ENCODE peak calls at places on chromosomes 3 and 15, in eight cellular contexts. J is heart left ventricle, K is IMR-90, G is uterus, W is right lobe of liver, S is prostate gland, Z is H1, A is sigmoid colon. Q is an unnamed sample.

GRCh38 chr15:84947947-84948830 is 33.5 kb upstream of the PDE8A start:
- DNase-seq in Z (no peak), J (peak), A (peak), K (peak), G (peak), S (no peak), W (no peak), Q (no peak)

GRCh38 chr3:188021041-188021440 is 132.9 kb upstream of the LPP start:
- DNase-seq in K (peak), Z (no peak), W (no peak), A (no peak), S (no peak), G (no peak), J (no peak), Q (no peak)

GRCh38 chr3:122858373-122858772 is 63.5 kb downstream of the SLC49A4 start:
- DNase-seq in W (no peak), A (no peak), Z (no peak), S (no peak), K (peak), G (no peak), J (no peak), Q (no peak)

GRCh38 chr3:62184559-62184958 is 188.8 kb downstream of the FEZF2 start:
- DNase-seq in K (no peak), Z (no peak), W (peak), A (no peak), J (peak), G (no peak), S (peak), Q (no peak)

GRCh38 chr15:27845535-27846369 is 253.4 kb downstream of the OCA2 start:
- DNase-seq in W (no peak), A (no peak), S (no peak), J (no peak), Z (no peak), K (no peak), G (no peak), Q (no peak)

GRCh38 chr3:61701019-61701418 is 139.6 kb downstream of the PTPRG start:
- DNase-seq in G (no peak), W (no peak), S (no peak), K (no peak), A (no peak), Z (no peak), J (no peak), Q (no peak)

GRCh38 chr3:156161172-156161571 is 40.8 kb downstream of the KCNAB1 start:
- DNase-seq in Z (no peak), W (no peak), J (no peak), S (no peak), A (no peak), K (peak), G (no peak), Q (no peak)

GRCh38 chr3:192727032-192727847 is at the start of gene FGF12:
- DNase-seq in G (peak), S (peak), J (peak), W (peak), Z (peak), A (peak), K (peak), Q (peak)

GRCh38 chr15:31262901-31263671 is 63.5 kb upstream of the KLF13 start:
- DNase-seq in W (peak), S (no peak), J (peak), K (peak), A (peak), Z (no peak), G (no peak), Q (peak)

GRCh38 chr3:135736740-135737139 is 228.8 kb upstream of the PPP2R3A start:
- DNase-seq in A (no peak), J (no peak), K (peak), W (no peak), Z (peak), G (no peak), S (peak), Q (no peak)

GRCh38 chr15:81516461-81516860 is 142.4 kb upstream of the TMC3 start:
- DNase-seq in Z (no peak), W (no peak), A (no peak), K (peak), J (no peak), S (no peak), G (no peak), Q (no peak)

GRCh38 chr15:52143862-52144261 is 31.3 kb upstream of the BCL2L10 start:
- DNase-seq in K (peak), J (no peak), W (no peak), Z (no peak), A (no peak), G (no peak), S (no peak), Q (no peak)

GRCh38 chr3:4343258-4343657 is 40.1 kb downstream of the SETMAR start:
- DNase-seq in Z (no peak), A (no peak), W (no peak), G (no peak), S (no peak), K (peak), J (no peak), Q (no peak)

GRCh38 chr3:119230071-119230470 is 10.6 kb downstream of the B4GALT4 start:
- DNase-seq in Z (no peak), A (no peak), J (no peak), S (no peak), K (no peak), G (no peak), W (no peak), Q (no peak)

GRCh38 chr15:68374346-68374745 is 57.6 kb downstream of the ITGA11 start:
- DNase-seq in J (no peak), Z (no peak), S (no peak), K (no peak), A (peak), W (peak), G (peak), Q (peak)

GRCh38 chr15:81235781-81236507 is 39.3 kb downstream of the IL16 start:
- DNase-seq in J (peak), G (peak), Z (no peak), S (no peak), A (no peak), W (no peak), K (peak), Q (no peak)

GRCh38 chr15:34606545-34606944 is 23.1 kb upstream of the GOLGA8B start:
- DNase-seq in W (no peak), S (no peak), A (no peak), Z (no peak), K (peak), G (no peak), J (no peak), Q (no peak)

GRCh38 chr15:66253643-66254363 is at the start of gene MEGF11:
- DNase-seq in A (no peak), J (no peak), G (peak), W (no peak), S (no peak), Z (no peak), K (peak), Q (no peak)

GRCh38 chr3:27722957-27723802 is 1.1 kb upstream of the EOMES start:
- DNase-seq in W (no peak), G (no peak), K (no peak), A (no peak), J (no peak), S (no peak), Z (no peak), Q (no peak)

GRCh38 chr3:194129581-194130133 is 6.3 kb upstream of the HES1 start:
- DNase-seq in W (peak), J (no peak), A (peak), G (peak), Z (no peak), S (no peak), K (no peak), Q (no peak)

GRCh38 chr3:195907730-195908438 is 467 bp downstream of the TNK2 start:
- DNase-seq in S (peak), W (peak), G (no peak), A (peak), J (peak), Z (no peak), K (no peak), Q (peak)

GRCh38 chr3:140092883-140093536 is 158.0 kb downstream of the CLSTN2 start:
- DNase-seq in G (no peak), W (no peak), S (no peak), J (no peak), A (no peak), Z (no peak), K (no peak), Q (no peak)

GRCh38 chr3:170476291-170476690 is 57.6 kb downstream of the CLDN11 start:
- DNase-seq in K (peak), G (no peak), Z (no peak), A (no peak), W (no peak), J (no peak), S (no peak), Q (no peak)

GRCh38 chr3:134211797-134212196 is 38.9 kb downstream of the RYK start:
- DNase-seq in A (no peak), G (no peak), Z (no peak), K (peak), W (no peak), S (no peak), J (peak), Q (peak)

GRCh38 chr15:93495799-93496637 is 407.0 kb upstream of the RGMA start:
- DNase-seq in G (no peak), S (no peak), J (no peak), K (no peak), A (no peak), W (no peak), Z (no peak), Q (no peak)

GRCh38 chr15:43775411-43775965 is 1.3 kb downstream of the ELL3 start:
- DNase-seq in Z (peak), K (peak), W (peak), S (peak), G (peak), J (no peak), A (no peak), Q (peak)

GRCh38 chr15:57217716-57218598 is 158.3 kb upstream of the CGNL1 start:
- DNase-seq in G (no peak), J (no peak), K (no peak), S (no peak), W (no peak), Z (no peak), A (no peak), Q (no peak)

GRCh38 chr3:133268772-133269171 is 131.1 kb upstream of the BFSP2 start:
- DNase-seq in Z (no peak), S (no peak), G (no peak), W (no peak), J (no peak), A (no peak), K (no peak), Q (no peak)

GRCh38 chr15:42107483-42107882 is 13.1 kb upstream of the PLA2G4D start:
- DNase-seq in G (no peak), K (no peak), W (no peak), A (no peak), J (no peak), Z (no peak), S (peak), Q (peak)

GRCh38 chr3:94269763-94270162 is 206.9 kb downstream of the NSUN3 start:
- DNase-seq in K (no peak), Z (no peak), A (no peak), G (no peak), S (no peak), J (no peak), W (no peak), Q (no peak)

GRCh38 chr3:45677045-45677436 is 12.2 kb upstream of the SACM1L start:
- DNase-seq in S (peak), W (peak), J (no peak), K (peak), G (peak), Z (no peak), A (peak), Q (no peak)

GRCh38 chr15:28021281-28022039 is 77.7 kb downstream of the OCA2 start:
- DNase-seq in Z (peak), A (no peak), W (peak), S (peak), G (no peak), J (peak), K (peak), Q (no peak)

GRCh38 chr3:183513046-183513706 is 42.3 kb downstream of the KLHL6 start:
- DNase-seq in S (no peak), J (no peak), G (no peak), A (no peak), Z (no peak), W (peak), K (no peak), Q (no peak)

GRCh38 chr3:168828943-168829342 is 733.2 kb upstream of the GOLIM4 start:
- DNase-seq in Z (no peak), K (no peak), S (no peak), J (no peak), A (no peak), G (no peak), W (no peak), Q (no peak)

GRCh38 chr3:56135941-56136340 is 332.3 kb downstream of the ERC2 start:
- DNase-seq in K (no peak), G (no peak), S (no peak), J (no peak), A (no peak), W (no peak), Z (no peak), Q (no peak)

GRCh38 chr15:84634228-84634837 is 19.8 kb downstream of the WDR73 start:
- DNase-seq in A (no peak), Z (no peak), G (no peak), J (no peak), W (no peak), K (no peak), S (no peak), Q (no peak)

GRCh38 chr3:161560006-161560637 is 63.5 kb downstream of the OTOL1 start:
- DNase-seq in S (no peak), Z (peak), G (peak), J (peak), A (peak), W (peak), K (peak), Q (peak)

GRCh38 chr3:132660745-132661067 is 577 bp downstream of the UBA5 start:
- DNase-seq in W (no peak), G (no peak), K (peak), A (no peak), S (no peak), J (no peak), Z (no peak), Q (no peak)

GRCh38 chr3:8485141-8485840 is 16.3 kb upstream of the LMCD1 start:
- DNase-seq in W (no peak), J (no peak), K (no peak), Z (no peak), A (no peak), S (no peak), G (no peak), Q (no peak)

GRCh38 chr15:39266882-39267281 is 314.0 kb upstream of the THBS1 start:
- DNase-seq in S (no peak), J (no peak), A (no peak), Z (no peak), W (no peak), G (no peak), K (no peak), Q (no peak)

GRCh38 chr3:108475220-108475782 is 35.1 kb downstream of the MYH15 start:
- DNase-seq in K (no peak), W (no peak), G (no peak), Z (no peak), J (no peak), S (no peak), A (no peak), Q (no peak)

GRCh38 chr3:108473711-108474110 is 36.7 kb downstream of the MYH15 start:
- DNase-seq in G (no peak), J (no peak), K (no peak), Z (no peak), W (no peak), S (no peak), A (no peak), Q (no peak)

GRCh38 chr3:108474581-108474980 is 35.8 kb downstream of the MYH15 start:
- DNase-seq in W (no peak), G (no peak), K (peak), J (no peak), Z (no peak), A (no peak), S (no peak), Q (no peak)

GRCh38 chr3:108479212-108479611 is 31.2 kb downstream of the MYH15 start:
- DNase-seq in W (no peak), J (no peak), A (no peak), S (no peak), G (no peak), Z (no peak), K (no peak), Q (peak)

GRCh38 chr3:108477511-108478147 is 32.8 kb downstream of the MYH15 start:
- DNase-seq in J (peak), Z (no peak), S (peak), A (no peak), K (peak), W (peak), G (peak), Q (peak)
- TF ChIP-seq CTCF in J (peak), Z (peak), S (peak), A (peak), K (peak), W (peak), G (peak), Q (peak)

GRCh38 chr3:158668506-158668905 is 3.9 kb downstream of the LXN start:
- DNase-seq in W (no peak), G (no peak), S (peak), A (no peak), Z (no peak), K (peak), J (no peak), Q (no peak)
- TF ChIP-seq POLR2A in W (no peak), G (no peak), S (no peak), A (no peak), Z (no peak), K (no peak), J (no peak), Q (no peak)

DNA sequence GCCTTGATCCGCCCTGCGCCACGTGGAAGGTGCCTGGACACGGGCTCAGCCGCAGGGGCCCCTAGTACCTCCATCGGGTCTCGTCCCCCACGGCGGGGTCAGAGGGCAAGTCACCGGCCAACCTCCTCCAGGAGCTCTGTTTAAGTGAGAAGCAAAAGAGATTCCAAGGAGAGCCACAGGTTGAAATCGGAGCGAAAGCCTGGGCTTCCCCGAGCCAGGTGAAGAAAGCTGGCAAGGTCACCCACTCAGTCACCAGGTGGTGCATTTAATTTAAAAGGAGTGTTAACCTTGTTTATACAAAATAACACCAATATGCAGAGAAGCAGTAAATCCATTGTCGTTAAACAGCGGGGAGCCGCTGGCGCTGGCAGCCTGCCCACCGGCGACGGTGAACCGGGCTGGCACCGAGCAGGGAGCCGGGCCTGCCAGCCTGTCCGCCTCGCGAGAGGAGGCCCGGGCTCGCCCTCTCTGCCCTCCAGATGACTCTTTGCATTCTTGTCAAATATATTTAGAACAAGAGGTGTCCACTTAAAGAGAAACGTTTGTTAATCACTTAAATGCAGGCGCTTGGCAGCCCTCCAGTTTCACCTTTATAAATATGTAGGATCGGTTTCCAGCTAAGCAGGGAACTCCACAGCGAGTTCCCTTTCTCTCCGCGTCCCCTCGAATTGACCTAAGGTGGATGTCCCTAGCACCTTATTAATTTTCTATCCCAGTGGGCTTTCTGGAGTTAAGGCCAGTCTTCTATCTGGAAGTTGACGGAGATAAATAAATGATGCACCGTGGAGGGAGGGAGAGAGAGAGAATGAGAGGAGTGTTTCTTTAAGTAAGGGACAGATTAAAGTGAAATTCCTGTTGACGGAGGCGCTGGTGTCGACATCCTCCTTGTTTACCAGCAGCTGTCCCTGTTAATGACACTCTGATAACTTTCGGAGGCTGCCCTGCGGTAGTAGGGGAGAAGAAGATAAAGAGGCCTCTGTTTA is 277.2 kb upstream of the NR2F2 start:
- DNase-seq in J (peak), S (peak), A (peak), W (peak), K (no peak), G (peak), Z (no peak), Q (peak)
- H3K4me3 ChIP-seq in J (peak), S (peak), A (peak), W (peak), K (no peak), G (peak), Z (peak), Q (peak)

GRCh38 chr15:29411299-29411698 is 141.7 kb upstream of the NSMCE3 start:
- DNase-seq in G (no peak), A (no peak), Z (no peak), S (no peak), J (no peak), W (no peak), K (no peak), Q (no peak)

GRCh38 chr15:29410342-29410741 is 140.7 kb upstream of the NSMCE3 start:
- DNase-seq in Z (no peak), W (no peak), J (no peak), K (peak), G (no peak), S (no peak), A (no peak), Q (no peak)

GRCh38 chr15:29405564-29405963 is 135.9 kb upstream of the NSMCE3 start:
- DNase-seq in K (no peak), S (no peak), W (no peak), J (no peak), G (no peak), A (no peak), Z (no peak), Q (no peak)

GRCh38 chr15:29409890-29410289 is 140.3 kb upstream of the NSMCE3 start:
- DNase-seq in G (no peak), K (no peak), Z (no peak), W (no peak), S (no peak), J (no peak), A (no peak), Q (no peak)
- TF ChIP-seq CTCF in G (no peak), K (no peak), Z (no peak), W (no peak), S (no peak), J (no peak), A (no peak), Q (no peak)

GRCh38 chr15:58331903-58332675 is 99.7 kb upstream of the LIPC start:
- DNase-seq in G (peak), Z (peak), W (peak), K (peak), J (peak), A (peak), S (peak), Q (peak)
- TF ChIP-seq POLR2A in G (no peak), Z (no peak), W (peak), K (no peak), J (no peak), A (no peak), S (peak), Q (no peak)

GRCh38 chr15:26632500-26632899 is 140.4 kb downstream of the GABRB3 start:
- DNase-seq in J (no peak), K (no peak), G (no peak), S (no peak), Z (no peak), A (no peak), W (no peak), Q (peak)

GRCh38 chr15:26628071-26628470 is 144.8 kb downstream of the GABRB3 start:
- DNase-seq in W (no peak), S (peak), A (no peak), K (no peak), G (no peak), J (no peak), Z (no peak), Q (no peak)

GRCh38 chr15:26630857-26631256 is 142.0 kb downstream of the GABRB3 start:
- DNase-seq in K (no peak), W (no peak), J (no peak), Z (no peak), A (no peak), S (no peak), G (no peak), Q (no peak)

GRCh38 chr15:26631894-26632293 is 141.0 kb downstream of the GABRB3 start:
- DNase-seq in A (no peak), G (no peak), W (no peak), S (no peak), Z (no peak), J (no peak), K (no peak), Q (no peak)

DNA sequence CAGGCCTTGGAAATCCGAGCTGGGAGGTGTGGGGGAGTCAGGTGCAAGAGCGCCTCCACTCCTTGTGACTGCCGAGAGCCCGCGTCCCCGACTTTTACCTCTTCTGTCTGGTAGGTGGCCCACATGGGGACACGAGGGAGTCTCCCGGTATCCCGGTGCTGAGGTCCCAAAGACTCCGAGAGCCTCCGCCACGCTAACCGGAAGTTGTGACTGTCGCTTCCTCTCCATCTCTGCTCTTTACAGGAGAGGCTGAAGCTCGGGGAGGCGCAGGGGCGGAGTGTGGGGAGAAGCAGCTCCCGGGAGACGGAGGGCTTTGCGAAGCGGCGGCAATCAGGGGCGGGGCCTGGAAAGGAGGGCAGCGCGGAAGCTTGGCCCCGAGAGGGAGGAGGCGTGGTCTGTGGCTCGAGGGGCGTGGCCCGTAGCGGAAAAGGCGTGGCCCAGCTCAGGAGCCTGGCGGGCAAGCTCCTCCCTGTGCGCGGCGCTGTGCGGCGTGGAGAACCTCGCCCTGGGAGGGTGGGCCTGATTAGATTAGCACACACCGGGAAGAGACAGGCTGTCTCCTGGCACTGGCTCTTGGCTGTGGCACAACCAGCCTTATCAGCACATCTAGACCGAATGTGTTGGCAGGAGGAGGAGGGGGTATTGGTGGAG is 143.9 kb downstream of the GABRB3 start:
- DNase-seq in K (peak), J (peak), Z (peak), S (peak), A (no peak), G (peak), W (peak), Q (peak)
- H3K4me3 ChIP-seq in K (peak), J (peak), Z (peak), S (peak), A (peak), G (no peak), W (no peak), Q (peak)